ENCODE peak calls at places on chromosomes 6 and 20, in nine cellular contexts. U, P, Y, C, I, G, F, O and S are unnamed samples.

GRCh38 chr20:50425076-50425475 is 85.1 kb upstream of the PTPN1 start:
- DNase-seq in U (no peak), P (no peak), Y (no peak), C (no peak), I (no peak), G (peak), F (no peak), O (no peak), S (no peak)

GRCh38 chr20:13261460-13262301 is 40.6 kb downstream of the ISM1 start:
- DNase-seq in U (peak), P (peak), Y (no peak), C (no peak), I (peak), G (peak), F (peak), O (peak), S (peak)

GRCh38 chr6:43496370-43497128 is 13.6 kb downstream of the LRRC73 start:
- DNase-seq in U (peak), P (no peak), Y (no peak), C (no peak), I (no peak), G (peak), F (peak), O (peak), S (peak)

GRCh38 chr6:166307981-166308768 is at the start of gene PRR18:
- DNase-seq in U (peak), P (no peak), Y (peak), C (no peak), I (no peak), G (no peak), F (no peak), O (no peak), S (peak)

GRCh38 chr6:15464211-15464725 is 198.6 kb downstream of the DTNBP1 start:
- DNase-seq in U (peak), P (peak), Y (no peak), C (no peak), I (no peak), G (peak), F (no peak), O (no peak), S (no peak)

GRCh38 chr6:7615611-7616383 is 25.8 kb downstream of the SNRNP48 start:
- DNase-seq in U (peak), P (peak), Y (no peak), C (no peak), I (peak), G (peak), F (peak), O (peak), S (peak)

GRCh38 chr20:9409981-9410380 is 104.4 kb upstream of the LAMP5 start:
- DNase-seq in U (no peak), P (no peak), Y (no peak), C (no peak), I (no peak), G (peak), F (peak), O (no peak), S (no peak)

GRCh38 chr20:24746351-24746685 is 202.8 kb upstream of the CST7 start:
- DNase-seq in U (no peak), P (peak), Y (no peak), C (peak), I (no peak), G (peak), F (no peak), O (peak), S (no peak)

GRCh38 chr20:45445805-45446562 is 23.6 kb upstream of the WFDC2 start:
- DNase-seq in U (peak), P (no peak), Y (no peak), C (no peak), I (no peak), G (peak), F (peak), O (no peak), S (peak)

GRCh38 chr6:154386848-154387717 is 30.5 kb upstream of the IPCEF1 start:
- DNase-seq in U (no peak), P (no peak), Y (no peak), C (no peak), I (no peak), G (peak), F (peak), O (no peak), S (no peak)

GRCh38 chr6:26543953-26544352 is 5.8 kb downstream of the HMGN4 start:
- DNase-seq in U (no peak), P (no peak), Y (no peak), C (no peak), I (no peak), G (peak), F (peak), O (no peak), S (no peak)

GRCh38 chr6:133070410-133071043 is 170.6 kb upstream of the EYA4 start:
- DNase-seq in U (no peak), P (no peak), Y (no peak), C (no peak), I (no peak), G (no peak), F (no peak), O (no peak), S (no peak)

GRCh38 chr6:166438211-166438861 is 55.6 kb upstream of the MPC1 start:
- DNase-seq in U (no peak), P (peak), Y (no peak), C (no peak), I (no peak), G (no peak), F (no peak), O (no peak), S (no peak)

GRCh38 chr6:156687875-156688549 is 89.2 kb upstream of the ARID1B start:
- DNase-seq in U (peak), P (peak), Y (no peak), C (no peak), I (no peak), G (peak), F (peak), O (peak), S (peak)
- TF ChIP-seq CTCF in U (no peak), P (no peak), Y (no peak), C (no peak), I (no peak), G (no peak), F (no peak), O (no peak), S (no peak)

DNA sequence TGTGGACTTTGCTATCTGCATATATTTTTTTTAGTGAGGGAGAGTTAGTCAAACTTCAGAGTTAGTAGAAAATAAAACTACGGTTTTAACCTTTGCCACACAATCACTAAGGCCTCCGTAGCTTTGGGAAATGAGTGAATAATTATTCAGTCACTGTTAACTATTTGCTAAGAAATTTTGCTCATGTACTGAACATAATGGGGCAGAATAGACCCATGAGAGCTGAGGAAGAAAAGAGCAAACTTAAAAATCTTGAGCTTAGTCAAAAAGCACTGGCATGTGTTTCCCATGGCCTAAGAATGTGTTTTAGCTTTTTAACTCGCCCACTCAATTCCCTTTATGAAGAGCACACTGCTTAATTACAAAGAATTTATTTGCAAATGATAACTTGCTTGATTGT is 60.4 kb upstream of the SUPT3H start:
- DNase-seq in U (no peak), P (no peak), Y (no peak), C (no peak), I (no peak), G (peak), F (no peak), O (no peak), S (no peak)
- TF ChIP-seq CTCF in U (no peak), P (no peak), Y (no peak), C (no peak), I (no peak), G (no peak), F (no peak), O (no peak), S (no peak)

GRCh38 chr6:141195251-141195832 is 937.4 kb upstream of the GJE1 start:
- DNase-seq in U (no peak), P (no peak), Y (no peak), C (no peak), I (no peak), G (peak), F (no peak), O (no peak), S (no peak)
- TF ChIP-seq CTCF in U (no peak), P (no peak), Y (no peak), C (no peak), I (no peak), G (no peak), F (no peak), O (no peak), S (no peak)

DNA sequence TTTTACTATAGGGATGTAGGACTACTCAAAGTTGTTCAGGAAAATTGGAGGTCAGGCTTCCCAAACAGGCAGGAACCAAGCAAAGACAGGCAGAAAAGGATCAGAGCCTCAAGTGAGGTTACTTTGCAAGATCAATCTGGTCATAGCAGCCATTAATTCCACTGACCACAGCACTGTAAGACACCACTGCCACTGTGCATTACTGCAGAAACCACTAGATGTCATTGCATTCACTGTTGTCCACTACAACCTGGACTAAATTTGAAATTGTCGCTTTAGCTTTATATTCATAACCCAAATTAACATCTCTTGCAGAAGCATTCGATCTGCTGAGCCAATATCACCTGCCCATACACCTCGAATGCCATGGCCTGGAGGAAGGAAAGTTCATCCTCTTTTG is 126.9 kb upstream of the UFL1 start:
- DNase-seq in U (peak), P (no peak), Y (no peak), C (no peak), I (no peak), G (peak), F (no peak), O (peak), S (no peak)
- TF ChIP-seq CTCF in U (peak), P (no peak), Y (peak), C (no peak), I (peak), G (peak), F (no peak), O (peak), S (peak)

GRCh38 chr20:63774348-63774735 is 34.8 kb downstream of the SLC2A4RG start:
- DNase-seq in U (no peak), P (no peak), Y (no peak), C (no peak), I (no peak), G (no peak), F (no peak), O (no peak), S (no peak)

GRCh38 chr20:63777614-63778013 is 38.0 kb downstream of the SLC2A4RG start:
- DNase-seq in U (no peak), P (no peak), Y (no peak), C (no peak), I (no peak), G (no peak), F (no peak), O (no peak), S (no peak)

GRCh38 chr20:63773571-63774347 is 34.2 kb downstream of the SLC2A4RG start:
- DNase-seq in U (no peak), P (no peak), Y (no peak), C (no peak), I (no peak), G (no peak), F (no peak), O (no peak), S (no peak)

GRCh38 chr20:63772781-63773520 is 33.4 kb downstream of the SLC2A4RG start:
- DNase-seq in U (no peak), P (no peak), Y (no peak), C (no peak), I (peak), G (peak), F (no peak), O (peak), S (no peak)

DNA sequence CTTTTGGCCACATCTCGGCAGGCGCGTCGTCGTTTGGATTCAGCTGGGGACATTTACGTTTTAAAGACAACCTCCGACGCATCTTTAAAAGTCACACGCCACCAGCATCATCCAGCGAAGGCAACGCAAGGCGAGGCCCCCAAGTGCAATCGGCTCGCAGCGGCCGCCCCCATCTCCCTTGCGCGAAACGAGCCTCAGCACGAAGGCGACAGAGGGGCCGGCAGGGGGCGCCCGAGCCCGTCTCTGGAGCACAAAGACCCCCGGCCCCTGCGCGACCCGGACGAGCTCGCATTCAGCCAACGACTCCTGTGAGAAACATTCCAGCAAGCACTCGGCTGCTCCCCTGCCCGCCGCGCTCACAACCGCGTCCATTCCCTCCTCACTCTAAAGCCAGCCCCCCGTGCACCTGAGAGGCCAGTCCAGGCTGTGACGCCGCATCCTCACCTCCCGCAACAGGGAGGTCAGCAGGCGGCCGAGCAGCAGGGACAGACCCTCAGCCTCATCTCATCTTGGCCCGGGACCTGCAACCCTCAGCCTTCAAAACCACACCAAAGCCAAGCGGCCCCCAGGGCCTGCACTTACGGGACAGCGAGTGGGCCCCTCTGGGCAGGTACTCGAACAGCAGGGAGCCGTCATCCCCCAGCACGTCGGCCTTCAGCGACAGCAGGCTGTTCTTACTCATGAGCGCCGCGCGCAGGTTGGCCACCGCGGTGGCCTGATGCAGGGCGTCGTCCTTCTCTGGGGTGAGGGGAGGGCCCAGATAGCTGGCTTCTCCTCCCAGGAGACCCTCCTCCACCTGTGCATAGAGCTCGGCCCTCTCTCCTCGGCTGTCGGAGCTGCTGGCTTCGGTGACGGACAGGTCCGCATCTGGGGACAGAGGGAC is 35.8 kb downstream of the SLC2A4RG start:
- DNase-seq in U (no peak), P (no peak), Y (no peak), C (no peak), I (no peak), G (no peak), F (peak), O (no peak), S (peak)
- TF ChIP-seq CTCF in U (no peak), P (no peak), Y (peak), C (peak), I (peak), G (peak), F (peak), O (peak), S (peak)